ENCODE peak calls at places on chromosomes 6 and 20, in seven cellular contexts. I, E, H, Q, S, R and V are unnamed samples.

GRCh38 chr6:119147101-119148053 is 68.9 kb upstream of the FAM184A start:
- DNase-seq in Q (no peak), S (no peak), R (no peak), I (no peak), E (peak), H (peak), V (peak)

GRCh38 chr6:166955121-166955864 is 1.1 kb downstream of the RNASET2 start:
- DNase-seq in Q (no peak), I (no peak), S (no peak), H (peak), R (no peak), E (no peak), V (no peak)

GRCh38 chr20:24987244-24987643 is 5.3 kb downstream of the APMAP start:
- DNase-seq in Q (no peak), E (peak), R (no peak), I (no peak), H (no peak), S (peak), V (no peak)

GRCh38 chr6:39302669-39303424 is 11.4 kb downstream of the KCNK17 start:
- DNase-seq in R (peak), S (peak), Q (peak), H (peak), I (peak), E (peak), V (peak)

GRCh38 chr6:36508532-36508931 is 38.7 kb downstream of the STK38 start:
- DNase-seq in S (no peak), I (no peak), Q (no peak), H (no peak), R (no peak), E (no peak), V (no peak)

GRCh38 chr6:56046576-56046975 is 171.2 kb upstream of the BMP5 start:
- DNase-seq in Q (no peak), I (no peak), E (peak), S (no peak), H (peak), R (no peak), V (peak)

GRCh38 chr20:36070451-36070850 is 84.1 kb upstream of the EPB41L1 start:
- DNase-seq in S (no peak), I (no peak), E (no peak), R (peak), H (peak), Q (no peak), V (no peak)

GRCh38 chr6:63785006-63785405 is 149.4 kb downstream of the PHF3 start:
- DNase-seq in E (no peak), I (no peak), R (no peak), H (no peak), Q (no peak), S (no peak), V (no peak)

GRCh38 chr6:27031302-27031701 is 216.2 kb upstream of the PRSS16 start:
- DNase-seq in I (no peak), H (peak), S (no peak), Q (no peak), R (no peak), E (peak), V (no peak)

GRCh38 chr20:528923-529594 is 14.5 kb downstream of the CSNK2A1 start:
- DNase-seq in E (peak), I (no peak), S (no peak), Q (no peak), H (peak), R (no peak), V (no peak)

GRCh38 chr20:38447251-38447661 is 12.1 kb upstream of the SNHG17 start:
- DNase-seq in I (no peak), R (no peak), S (no peak), Q (no peak), H (no peak), E (no peak), V (no peak)

GRCh38 chr6:43990627-43991619 is 136.3 kb downstream of the MRPL14 start:
- DNase-seq in Q (no peak), E (peak), S (no peak), H (peak), R (no peak), I (no peak), V (no peak)

GRCh38 chr20:18233408-18233943 is 54.9 kb upstream of the ZNF133 start:
- DNase-seq in H (no peak), I (no peak), S (no peak), Q (no peak), R (no peak), E (no peak), V (no peak)

GRCh38 chr6:146931214-146931613 is 273.0 kb upstream of the STXBP5 start:
- DNase-seq in Q (no peak), R (no peak), E (no peak), H (no peak), I (no peak), S (no peak), V (no peak)

GRCh38 chr20:59583428-59584277 is 20.7 kb upstream of the PHACTR3 start:
- DNase-seq in H (peak), I (no peak), Q (no peak), R (peak), E (no peak), S (no peak), V (no peak)

GRCh38 chr20:57048027-57048869 is 218.2 kb downstream of the BMP7 start:
- DNase-seq in R (no peak), H (peak), E (no peak), Q (no peak), S (no peak), I (no peak), V (no peak)

GRCh38 chr6:15921243-15921642 is 207.6 kb upstream of the MYLIP start:
- DNase-seq in E (no peak), I (no peak), R (no peak), H (no peak), Q (no peak), S (no peak), V (no peak)

GRCh38 chr6:14930366-14930989 is 315.4 kb upstream of the JARID2 start:
- DNase-seq in Q (no peak), E (no peak), I (no peak), R (no peak), H (no peak), S (no peak), V (no peak)

GRCh38 chr20:3121955-3122610 is 37.6 kb upstream of the AVP start:
- DNase-seq in R (no peak), I (no peak), Q (no peak), S (no peak), E (no peak), H (no peak), V (no peak)

GRCh38 chr20:2713285-2713684 is 20.7 kb downstream of the EBF4 start:
- DNase-seq in H (peak), I (no peak), S (no peak), Q (no peak), R (no peak), E (no peak), V (no peak)

GRCh38 chr6:161029195-161029809 is 37.7 kb downstream of the MAP3K4 start:
- DNase-seq in H (peak), Q (no peak), R (no peak), I (no peak), S (no peak), E (peak), V (peak)

GRCh38 chr6:21594427-21595264 is 1.1 kb downstream of the SOX4 start:
- DNase-seq in Q (no peak), I (no peak), S (peak), H (peak), E (peak), R (peak), V (no peak)

GRCh38 chr20:20856956-20857355 is 144.5 kb upstream of the RALGAPA2 start:
- DNase-seq in H (peak), R (no peak), S (no peak), Q (no peak), E (no peak), I (no peak), V (no peak)

GRCh38 chr6:154709621-154710020 is 23.6 kb upstream of the SCAF8 start:
- DNase-seq in Q (no peak), S (no peak), I (no peak), E (no peak), R (no peak), H (no peak), V (no peak)

GRCh38 chr20:36833275-36834020 is 42.5 kb upstream of the TLDC2 start:
- DNase-seq in E (peak), R (peak), I (no peak), S (no peak), H (no peak), Q (no peak), V (no peak)

GRCh38 chr6:46015119-46015968 is at the start of gene CLIC5:
- DNase-seq in E (no peak), H (no peak), R (no peak), I (peak), S (no peak), Q (peak), V (no peak)

GRCh38 chr6:47729457-47729856 is 31.1 kb downstream of the ADGRF4 start:
- DNase-seq in S (no peak), R (no peak), I (no peak), H (no peak), Q (no peak), E (no peak), V (no peak)

GRCh38 chr6:151689499-151690201 is 117.8 kb upstream of the ESR1 start:
- DNase-seq in I (no peak), R (no peak), Q (no peak), S (no peak), E (no peak), H (no peak), V (no peak)

GRCh38 chr20:13995841-13996240 is 525 bp downstream of the MACROD2 start:
- DNase-seq in S (peak), I (no peak), E (no peak), H (no peak), Q (no peak), R (peak), V (no peak)

GRCh38 chr20:53708129-53708968 is 114.7 kb upstream of the ZNF217 start:
- DNase-seq in R (no peak), H (peak), E (peak), I (no peak), Q (no peak), S (no peak), V (peak)